ENCODE peak calls at places on chromosomes 4 and X, in seven cellular contexts. One of them, this sample, is unnamed.

GRCh38 chrX:7801706-7802105 is 41.3 kb upstream of the VCX start:
- DNase-seq in GM23248: no peak
- DNase-seq in GM23338: no peak
- DNase-seq in PC-3: no peak
- DNase-seq in neural progenitor cell: no peak
- DNase-seq in DND-41: no peak
- DNase-seq in H1: no peak
- DNase-seq in this sample: no peak

GRCh38 chr4:166498541-166498940 is 625.5 kb downstream of the TLL1 start:
- DNase-seq in H1: no peak
- DNase-seq in PC-3: no peak
- DNase-seq in DND-41: no peak
- DNase-seq in GM23338: no peak
- DNase-seq in neural progenitor cell: no peak
- DNase-seq in GM23248: no peak
- DNase-seq in this sample: no peak

GRCh38 chr4:188781655-188782054 is 642.4 kb downstream of the TRIML1 start:
- DNase-seq in PC-3: peak
- DNase-seq in GM23338: peak
- DNase-seq in GM23248: peak
- DNase-seq in neural progenitor cell: peak
- DNase-seq in DND-41: no peak
- DNase-seq in H1: no peak
- DNase-seq in this sample: no peak

GRCh38 chr4:182518421-182518820 is 275.2 kb downstream of the TENM3 start:
- DNase-seq in PC-3: no peak
- DNase-seq in DND-41: no peak
- DNase-seq in GM23338: peak
- DNase-seq in GM23248: no peak
- DNase-seq in H1: no peak
- DNase-seq in neural progenitor cell: no peak
- DNase-seq in this sample: no peak

GRCh38 chrX:17020371-17020770 is 73.9 kb downstream of the REPS2 start:
- DNase-seq in neural progenitor cell: no peak
- DNase-seq in H1: no peak
- DNase-seq in PC-3: no peak
- DNase-seq in GM23248: no peak
- DNase-seq in GM23338: no peak
- DNase-seq in DND-41: no peak
- DNase-seq in this sample: no peak

GRCh38 chr4:5932021-5932553 is 39.2 kb upstream of the CRMP1 start:
- DNase-seq in PC-3: no peak
- DNase-seq in DND-41: no peak
- DNase-seq in GM23338: no peak
- DNase-seq in GM23248: no peak
- DNase-seq in H1: no peak
- DNase-seq in neural progenitor cell: no peak
- DNase-seq in this sample: no peak

GRCh38 chr4:1293531-1293941 is 3.8 kb downstream of the MAEA start:
- DNase-seq in GM23248: no peak
- DNase-seq in H1: no peak
- DNase-seq in neural progenitor cell: no peak
- DNase-seq in PC-3: no peak
- DNase-seq in DND-41: no peak
- DNase-seq in GM23338: no peak
- DNase-seq in this sample: no peak

GRCh38 chrX:15382809-15383208 is 1.4 kb downstream of the VEGFD start:
- DNase-seq in GM23338: peak
- DNase-seq in DND-41: no peak
- DNase-seq in GM23248: no peak
- DNase-seq in neural progenitor cell: peak
- DNase-seq in PC-3: peak
- DNase-seq in H1: no peak
- DNase-seq in this sample: no peak

GRCh38 chr4:183906736-183907651 is 1.9 kb downstream of the STOX2 start:
- DNase-seq in PC-3: no peak
- DNase-seq in GM23248: peak
- DNase-seq in neural progenitor cell: peak
- DNase-seq in DND-41: no peak
- DNase-seq in H1: peak
- DNase-seq in GM23338: peak
- DNase-seq in this sample: no peak

GRCh38 chr4:97670703-97671269 is 472.5 kb downstream of the STPG2 start:
- DNase-seq in H1: no peak
- DNase-seq in GM23338: no peak
- DNase-seq in neural progenitor cell: no peak
- DNase-seq in DND-41: no peak
- DNase-seq in PC-3: no peak
- DNase-seq in GM23248: no peak
- DNase-seq in this sample: no peak

GRCh38 chrX:142593470-142593869 is 388.4 kb upstream of the MAGEC2 start:
- DNase-seq in H1: no peak
- DNase-seq in DND-41: no peak
- DNase-seq in neural progenitor cell: no peak
- DNase-seq in PC-3: no peak
- DNase-seq in GM23248: no peak
- DNase-seq in GM23338: no peak
- DNase-seq in this sample: no peak

GRCh38 chrX:39682778-39683177 is 415.0 kb downstream of the BCOR start:
- DNase-seq in GM23338: peak
- DNase-seq in DND-41: no peak
- DNase-seq in neural progenitor cell: no peak
- DNase-seq in H1: no peak
- DNase-seq in PC-3: no peak
- DNase-seq in GM23248: no peak
- DNase-seq in this sample: no peak

GRCh38 chrX:24877854-24878650 is 137.7 kb downstream of the ARX start:
- DNase-seq in H1: no peak
- DNase-seq in GM23248: no peak
- DNase-seq in GM23338: no peak
- DNase-seq in PC-3: peak
- DNase-seq in neural progenitor cell: no peak
- DNase-seq in DND-41: no peak
- DNase-seq in this sample: no peak

GRCh38 chr4:44629280-44629866 is 22.1 kb downstream of the YIPF7 start:
- DNase-seq in GM23338: peak
- DNase-seq in neural progenitor cell: peak
- DNase-seq in GM23248: peak
- DNase-seq in PC-3: peak
- DNase-seq in DND-41: peak
- DNase-seq in H1: peak
- DNase-seq in this sample: peak

GRCh38 chr4:37889849-37890500 is 909 bp upstream of the TBC1D1 start:
- DNase-seq in GM23248: peak
- DNase-seq in H1: peak
- DNase-seq in DND-41: no peak
- DNase-seq in PC-3: no peak
- DNase-seq in GM23338: peak
- DNase-seq in neural progenitor cell: peak
- DNase-seq in this sample: no peak

GRCh38 chrX:15493118-15494082 is at the start of gene PIR:
- DNase-seq in neural progenitor cell: peak
- DNase-seq in GM23248: peak
- DNase-seq in DND-41: no peak
- DNase-seq in GM23338: peak
- DNase-seq in H1: peak
- DNase-seq in PC-3: peak
- DNase-seq in this sample: peak

GRCh38 chr4:101238706-101239105 is 108.6 kb downstream of the PPP3CA start:
- DNase-seq in GM23248: peak
- DNase-seq in DND-41: no peak
- DNase-seq in neural progenitor cell: no peak
- DNase-seq in H1: no peak
- DNase-seq in PC-3: peak
- DNase-seq in GM23338: no peak
- DNase-seq in this sample: no peak

DNA sequence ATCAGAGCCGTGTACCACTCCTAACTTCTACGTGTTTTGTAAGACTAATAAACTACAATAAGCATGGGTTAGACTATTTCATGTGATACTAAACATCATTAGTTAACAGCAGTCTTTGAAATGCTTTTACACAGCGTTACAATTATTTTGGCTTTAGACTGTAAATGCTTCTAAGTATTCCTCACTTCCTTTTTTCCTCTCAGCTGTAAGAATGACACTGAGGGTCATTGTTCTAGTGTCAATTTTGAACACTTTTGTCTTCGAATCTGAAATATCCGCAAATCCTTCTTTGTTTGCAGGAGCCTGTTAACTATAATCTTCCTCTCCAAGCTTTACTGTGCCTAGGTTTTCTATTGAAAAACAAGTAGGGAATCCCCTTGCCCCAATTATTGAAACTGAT is 1.5 kb downstream of the ABCE1 start:
- DNase-seq in DND-41: no peak
- DNase-seq in PC-3: peak
- DNase-seq in GM23248: peak
- DNase-seq in H1: no peak
- DNase-seq in neural progenitor cell: no peak
- DNase-seq in GM23338: no peak
- DNase-seq in this sample: no peak
- H3K4me3 ChIP-seq in DND-41: peak
- H3K4me3 ChIP-seq in PC-3: peak
- H3K4me3 ChIP-seq in GM23248: peak
- H3K4me3 ChIP-seq in H1: peak
- H3K4me3 ChIP-seq in neural progenitor cell: peak
- H3K4me3 ChIP-seq in GM23338: peak
- H3K4me3 ChIP-seq in this sample: peak

GRCh38 chr4:118307619-118308018 is 45.2 kb downstream of the PRSS12 start:
- DNase-seq in GM23248: no peak
- DNase-seq in DND-41: no peak
- DNase-seq in neural progenitor cell: no peak
- DNase-seq in H1: no peak
- DNase-seq in PC-3: no peak
- DNase-seq in GM23338: no peak
- DNase-seq in this sample: no peak

GRCh38 chr4:118314221-118314620 is 38.6 kb downstream of the PRSS12 start:
- DNase-seq in neural progenitor cell: no peak
- DNase-seq in GM23338: no peak
- DNase-seq in GM23248: no peak
- DNase-seq in H1: no peak
- DNase-seq in DND-41: no peak
- DNase-seq in PC-3: no peak
- DNase-seq in this sample: no peak

GRCh38 chr4:118318931-118319330 is 33.9 kb downstream of the PRSS12 start:
- DNase-seq in DND-41: no peak
- DNase-seq in PC-3: no peak
- DNase-seq in neural progenitor cell: no peak
- DNase-seq in GM23338: no peak
- DNase-seq in GM23248: no peak
- DNase-seq in H1: no peak
- DNase-seq in this sample: no peak

GRCh38 chr4:118308306-118309030 is 44.3 kb downstream of the PRSS12 start:
- DNase-seq in DND-41: no peak
- DNase-seq in PC-3: no peak
- DNase-seq in GM23338: no peak
- DNase-seq in GM23248: no peak
- DNase-seq in H1: no peak
- DNase-seq in neural progenitor cell: no peak
- DNase-seq in this sample: no peak

GRCh38 chr4:118313098-118313497 is 39.7 kb downstream of the PRSS12 start:
- DNase-seq in PC-3: no peak
- DNase-seq in DND-41: no peak
- DNase-seq in GM23338: peak
- DNase-seq in neural progenitor cell: peak
- DNase-seq in GM23248: no peak
- DNase-seq in H1: no peak
- DNase-seq in this sample: no peak
- H2AFZ ChIP-seq in PC-3: no peak
- H2AFZ ChIP-seq in DND-41: no peak
- H2AFZ ChIP-seq in GM23338: no peak
- H2AFZ ChIP-seq in neural progenitor cell: peak
- H2AFZ ChIP-seq in GM23248: no peak
- H2AFZ ChIP-seq in H1: no peak
- H2AFZ ChIP-seq in this sample: no peak

DNA sequence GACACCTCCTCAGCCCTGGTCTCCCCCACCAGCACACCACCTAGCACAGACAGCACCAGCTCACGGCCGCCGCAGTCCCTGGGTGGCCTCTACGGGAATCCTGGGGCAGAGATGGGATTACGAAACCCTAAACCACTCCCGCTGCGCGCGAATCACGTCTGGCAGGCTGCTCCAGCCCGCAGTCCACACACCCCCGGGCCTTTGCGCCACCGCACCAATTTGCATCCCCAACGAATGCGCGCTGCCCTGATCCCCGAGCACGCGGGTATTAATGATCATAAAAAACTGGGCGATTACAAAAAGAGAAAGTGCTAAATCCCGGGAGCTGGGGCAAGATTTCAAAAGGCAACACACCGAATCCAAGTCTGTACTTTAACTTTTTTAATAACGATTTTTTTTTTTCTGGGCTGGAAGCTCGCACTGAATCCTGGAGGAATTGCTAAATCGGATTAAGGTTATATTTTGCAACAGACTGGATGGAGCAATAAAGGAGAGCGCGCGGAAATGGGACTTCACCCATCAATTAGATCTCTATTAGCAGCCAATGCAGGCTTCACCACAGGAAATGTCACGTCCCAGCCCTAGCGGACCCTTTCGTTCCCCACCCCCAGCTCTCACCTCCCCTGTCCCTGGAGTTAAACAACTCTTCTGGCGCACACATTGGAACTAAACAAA is 69.8 kb upstream of the TMEM33 start:
- DNase-seq in DND-41: no peak
- DNase-seq in PC-3: no peak
- DNase-seq in H1: peak
- DNase-seq in neural progenitor cell: peak
- DNase-seq in GM23338: peak
- DNase-seq in GM23248: peak
- DNase-seq in this sample: no peak
- TF ChIP-seq EZH2 in DND-41: no peak
- TF ChIP-seq EZH2 in PC-3: no peak
- TF ChIP-seq EZH2 in H1: no peak
- TF ChIP-seq EZH2 in neural progenitor cell: peak
- TF ChIP-seq EZH2 in GM23338: peak
- TF ChIP-seq EZH2 in GM23248: no peak
- TF ChIP-seq EZH2 in this sample: no peak

DNA sequence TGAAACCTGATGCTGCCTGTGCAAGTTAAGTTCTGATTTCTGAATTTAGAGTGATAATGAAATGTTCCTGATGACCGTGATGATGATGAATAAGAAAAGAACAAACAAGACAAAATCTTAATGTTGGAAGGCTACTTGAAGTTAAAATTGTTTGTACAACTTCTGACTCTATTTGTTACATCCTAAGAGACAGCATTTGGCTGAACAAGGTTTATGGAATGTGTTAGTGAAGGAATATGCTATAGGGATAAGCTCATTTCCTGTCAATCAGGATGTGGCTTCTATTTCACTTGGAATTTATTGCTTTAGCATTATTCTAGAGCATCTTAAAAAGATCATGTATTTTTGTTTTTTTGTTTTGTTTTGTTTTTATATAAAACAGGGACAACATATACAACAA is 267.5 kb downstream of the FAT4 start:
- DNase-seq in GM23248: peak
- DNase-seq in DND-41: no peak
- DNase-seq in neural progenitor cell: no peak
- DNase-seq in PC-3: peak
- DNase-seq in H1: no peak
- DNase-seq in GM23338: no peak
- DNase-seq in this sample: no peak
- H3K4me3 ChIP-seq in GM23248: no peak
- H3K4me3 ChIP-seq in DND-41: no peak
- H3K4me3 ChIP-seq in neural progenitor cell: no peak
- H3K4me3 ChIP-seq in PC-3: no peak
- H3K4me3 ChIP-seq in H1: no peak
- H3K4me3 ChIP-seq in GM23338: no peak
- H3K4me3 ChIP-seq in this sample: no peak

GRCh38 chr4:122583906-122584305 is 37.0 kb downstream of the IL21 start:
- DNase-seq in GM23248: peak
- DNase-seq in GM23338: no peak
- DNase-seq in PC-3: no peak
- DNase-seq in H1: no peak
- DNase-seq in neural progenitor cell: no peak
- DNase-seq in DND-41: no peak
- DNase-seq in this sample: no peak
- H2AFZ ChIP-seq in GM23248: peak
- H2AFZ ChIP-seq in GM23338: peak
- H2AFZ ChIP-seq in PC-3: no peak
- H2AFZ ChIP-seq in H1: no peak
- H2AFZ ChIP-seq in neural progenitor cell: no peak
- H2AFZ ChIP-seq in DND-41: no peak
- H2AFZ ChIP-seq in this sample: no peak

This sample was measured in PC-9.